ENCODE peak calls at places on chromosomes 12 and 14, in seven cellular contexts. B is CD14-positive monocyte; C is transverse colon; X is cardiac muscle cell; Y is psoas muscle; T is A549; O is CD8-positive, alpha-beta T cell. S is an unnamed sample.

GRCh38 chr14:89011327-89011726 is 186.9 kb downstream of the TTC8 start:
- DNase-seq in B (no peak), C (no peak), X (no peak), Y (no peak), T (no peak), O (no peak), S (no peak)

GRCh38 chr12:92608418-92609091 is 94.2 kb upstream of the PLEKHG7 start:
- DNase-seq in B (no peak), C (no peak), X (peak), Y (no peak), T (peak), O (no peak), S (no peak)

GRCh38 chr12:23757541-23757962 is 191.9 kb downstream of the SOX5 start:
- DNase-seq in B (no peak), C (no peak), X (no peak), Y (no peak), T (no peak), O (no peak), S (no peak)

GRCh38 chr14:92603309-92604257 is 90.0 kb downstream of the RIN3 start:
- DNase-seq in B (no peak), C (peak), X (peak), Y (no peak), T (peak), O (peak), S (no peak)

GRCh38 chr14:79011091-79011919 is 841.1 kb downstream of the NRXN3 start:
- DNase-seq in B (no peak), C (no peak), X (peak), Y (no peak), T (peak), O (no peak), S (peak)

GRCh38 chr12:84272324-84272723 is 640.3 kb downstream of the SLC6A15 start:
- DNase-seq in B (no peak), C (no peak), X (no peak), Y (no peak), T (no peak), O (no peak), S (no peak)

GRCh38 chr14:89365071-89365801 is 51.8 kb downstream of the FOXN3 start:
- DNase-seq in B (peak), C (peak), X (peak), Y (no peak), T (no peak), O (no peak), S (peak)

GRCh38 chr14:92392726-92393125 is 69.8 kb downstream of the SLC24A4 start:
- DNase-seq in B (peak), C (no peak), X (no peak), Y (no peak), T (no peak), O (no peak), S (no peak)

GRCh38 chr14:54585214-54585613 is 18.3 kb downstream of the SAMD4A start:
- DNase-seq in B (no peak), C (no peak), X (no peak), Y (no peak), T (no peak), O (no peak), S (no peak)

GRCh38 chr12:42143401-42144173 is 1.1 kb downstream of the GXYLT1 start:
- DNase-seq in B (no peak), C (no peak), X (peak), Y (no peak), T (peak), O (no peak), S (peak)

GRCh38 chr12:77777274-77777673 is 53.4 kb upstream of the NAV3 start:
- DNase-seq in B (no peak), C (no peak), X (no peak), Y (no peak), T (no peak), O (no peak), S (no peak)
- TF ChIP-seq CTCF in B (no peak), C (no peak), X (no peak), Y (no peak), T (no peak), O (no peak), S (no peak)

GRCh38 chr12:32698285-32698684 is 19.2 kb downstream of the DNM1L start:
- DNase-seq in B (no peak), C (no peak), X (no peak), Y (no peak), T (no peak), O (no peak), S (no peak)

GRCh38 chr12:32692358-32692757 is 13.3 kb downstream of the DNM1L start:
- DNase-seq in B (no peak), C (no peak), X (no peak), Y (no peak), T (no peak), O (no peak), S (no peak)

GRCh38 chr12:32697445-32697844 is 18.3 kb downstream of the DNM1L start:
- DNase-seq in B (no peak), C (no peak), X (no peak), Y (no peak), T (no peak), O (no peak), S (no peak)

GRCh38 chr12:32690927-32691326 is 11.8 kb downstream of the DNM1L start:
- DNase-seq in B (no peak), C (no peak), X (no peak), Y (no peak), T (no peak), O (no peak), S (no peak)

DNA sequence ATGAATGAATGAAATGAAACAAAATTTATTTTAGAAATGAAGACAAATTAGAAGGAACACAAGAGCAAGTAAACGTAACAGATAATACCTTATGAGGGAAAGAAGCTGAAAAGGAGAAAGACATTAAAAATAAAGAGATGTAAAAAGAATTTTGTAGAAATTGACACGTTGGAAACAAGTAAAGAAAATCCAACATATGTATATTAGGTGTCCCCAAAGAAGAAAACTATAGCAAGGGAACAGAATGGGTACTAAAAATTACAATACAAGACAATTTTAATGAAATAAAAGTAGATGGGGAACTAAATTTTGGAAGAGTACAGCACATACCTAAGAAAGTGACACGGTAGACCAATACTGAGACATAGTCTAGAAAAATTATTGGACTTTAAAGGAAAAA is 16.7 kb downstream of the DNM1L start:
- DNase-seq in B (no peak), C (no peak), X (no peak), Y (no peak), T (no peak), O (no peak), S (no peak)
- TF ChIP-seq CTCF in B (no peak), C (no peak), X (no peak), Y (no peak), T (no peak), O (no peak), S (no peak)

DNA sequence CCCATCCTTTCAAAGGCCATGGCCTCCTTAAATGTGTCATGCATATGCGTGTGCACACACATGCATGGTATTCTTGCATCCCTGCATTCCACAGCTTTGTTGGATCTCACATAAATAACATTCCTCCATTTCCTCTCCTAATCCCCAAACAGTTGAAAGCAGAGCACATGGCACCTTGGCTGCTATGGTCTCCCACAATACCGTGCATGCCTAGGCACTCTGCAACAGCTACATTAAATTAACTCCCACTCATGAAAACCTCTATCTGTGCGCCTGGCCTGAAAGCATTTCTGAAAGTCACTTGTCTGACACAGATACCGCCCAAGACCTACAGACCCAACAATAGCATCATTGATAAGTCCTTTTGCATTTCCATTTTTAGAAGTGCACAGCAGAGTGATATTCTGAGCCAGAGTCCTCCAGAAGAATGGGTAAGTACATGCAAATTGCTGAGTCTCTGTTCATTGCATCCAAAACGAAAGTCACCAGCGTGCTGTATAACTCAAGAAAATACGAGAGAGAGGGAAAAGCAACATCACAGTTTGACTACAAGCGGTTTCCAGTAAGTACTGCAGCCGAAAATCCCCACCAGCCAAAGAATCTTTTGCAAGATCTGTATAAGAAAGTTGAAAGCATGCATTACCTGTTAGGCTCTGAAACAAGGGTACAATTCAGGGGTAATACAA is 436 bp downstream of the ASB2 start:
- DNase-seq in B (no peak), C (no peak), X (no peak), Y (peak), T (no peak), O (no peak), S (peak)
- TF ChIP-seq CTCF in B (no peak), C (no peak), X (no peak), Y (peak), T (no peak), O (no peak), S (no peak)

GRCh38 chr12:2457215-2458112 is 337.3 kb upstream of the FKBP4 start:
- DNase-seq in B (peak), C (no peak), X (no peak), Y (no peak), T (no peak), O (no peak), S (no peak)
- TF ChIP-seq CTCF in B (no peak), C (no peak), X (no peak), Y (no peak), T (no peak), O (no peak), S (no peak)

GRCh38 chr14:65959563-65960024 is 526.6 kb upstream of the CCDC196 start:
- DNase-seq in B (no peak), C (no peak), X (no peak), Y (no peak), T (no peak), O (no peak), S (no peak)
- TF ChIP-seq CTCF in B (peak), C (no peak), X (no peak), Y (peak), T (peak), O (peak), S (no peak)

GRCh38 chr14:32078794-32079663 is 1.9 kb downstream of the ARHGAP5 start:
- DNase-seq in B (no peak), C (no peak), X (peak), Y (no peak), T (peak), O (no peak), S (no peak)

GRCh38 chr14:32076278-32077080 is 625 bp upstream of the ARHGAP5 start:
- DNase-seq in B (peak), C (peak), X (peak), Y (peak), T (peak), O (peak), S (peak)

GRCh38 chr14:32078030-32078793 is 1.1 kb downstream of the ARHGAP5 start:
- DNase-seq in B (no peak), C (peak), X (peak), Y (no peak), T (peak), O (no peak), S (no peak)

GRCh38 chr14:32075636-32076277 is 1.3 kb upstream of the ARHGAP5 start:
- DNase-seq in B (peak), C (peak), X (peak), Y (no peak), T (peak), O (no peak), S (peak)

GRCh38 chr14:32077081-32078029 is at the start of gene ARHGAP5:
- DNase-seq in B (peak), C (peak), X (peak), Y (no peak), T (peak), O (peak), S (peak)
- TF ChIP-seq CTCF in B (no peak), C (peak), X (no peak), Y (peak), T (no peak), O (no peak), S (no peak)

GRCh38 chr12:66149702-66150398 is 19.3 kb upstream of the LLPH start:
- DNase-seq in B (peak), C (peak), X (peak), Y (no peak), T (no peak), O (no peak), S (no peak)
- TF ChIP-seq CTCF in B (peak), C (peak), X (peak), Y (no peak), T (no peak), O (no peak), S (no peak)

GRCh38 chr12:53268009-53268636 is at the start of gene ESPL1:
- DNase-seq in B (no peak), C (peak), X (peak), Y (peak), T (peak), O (peak), S (peak)
- TF ChIP-seq CTCF in B (no peak), C (no peak), X (peak), Y (no peak), T (peak), O (peak), S (no peak)

DNA sequence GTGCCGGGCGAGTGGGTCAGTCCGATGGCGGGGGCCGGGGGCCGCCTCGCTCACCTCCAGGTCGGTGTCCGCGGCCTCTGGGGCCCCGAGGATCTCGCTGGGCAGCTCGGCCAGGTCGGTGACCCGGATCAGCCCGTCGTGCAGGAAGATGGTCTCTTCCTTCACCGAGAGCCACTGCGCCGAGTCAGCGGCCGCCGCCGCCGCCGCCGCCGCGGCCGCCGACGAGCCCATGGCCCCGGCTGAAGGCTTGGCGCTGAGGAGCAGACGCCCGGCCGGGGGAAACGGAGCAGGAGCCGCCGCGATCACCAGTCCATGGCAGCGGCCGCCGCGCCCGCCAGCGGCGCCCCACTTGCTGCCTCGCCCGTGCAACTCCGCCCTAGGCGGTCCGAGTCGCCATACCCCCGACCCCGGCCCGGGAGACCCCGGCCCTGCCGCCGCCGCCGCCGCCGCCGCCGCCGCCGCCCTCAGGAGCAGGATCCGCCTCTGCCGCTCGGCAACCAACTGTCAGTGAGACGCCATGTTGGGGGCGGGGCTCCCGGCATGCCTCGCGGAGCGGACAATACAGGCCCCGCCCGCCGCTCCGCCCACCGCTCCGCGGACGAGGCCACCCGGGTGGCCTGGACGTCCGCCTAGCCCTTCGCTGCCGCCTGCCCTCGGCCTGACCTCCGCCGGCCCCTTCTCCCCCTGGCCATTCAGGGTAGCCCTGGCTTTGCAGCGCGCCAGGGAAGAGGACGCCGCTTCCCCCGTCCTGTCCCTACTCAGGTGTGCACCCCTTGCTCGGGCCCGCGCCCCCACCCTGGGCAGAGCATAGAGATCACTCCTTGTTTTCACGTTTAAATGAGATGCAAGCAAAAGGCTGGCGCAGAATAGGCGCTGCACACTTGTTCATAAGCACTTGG is at the start of gene HECTD4:
- DNase-seq in B (peak), C (peak), X (peak), Y (peak), T (peak), O (peak), S (peak)
- TF ChIP-seq CTCF in B (no peak), C (no peak), X (no peak), Y (no peak), T (no peak), O (no peak), S (no peak)

GRCh38 chr14:106269029-106269428 is 742.6 kb downstream of the TMEM121 start:
- DNase-seq in B (no peak), C (no peak), X (no peak), Y (no peak), T (no peak), O (no peak), S (no peak)

GRCh38 chr14:106269451-106270204 is 743.2 kb downstream of the TMEM121 start:
- DNase-seq in B (no peak), C (no peak), X (no peak), Y (no peak), T (no peak), O (no peak), S (no peak)

GRCh38 chr14:106268013-106268727 is 741.8 kb downstream of the TMEM121 start:
- DNase-seq in B (no peak), C (peak), X (no peak), Y (no peak), T (peak), O (peak), S (peak)
- TF ChIP-seq CTCF in B (peak), C (no peak), X (no peak), Y (no peak), T (peak), O (peak), S (peak)

S was measured in GM13976.